ENCODE peak calls at places on chromosome 3, in nine cellular contexts. One of them, this sample, is unnamed.

GRCh38 chr3:141308588-141309218 is 59.6 kb upstream of the ZBTB38 start:
- DNase-seq in suprapubic skin: no peak
- DNase-seq in fibroblast of pulmonary artery: peak
- DNase-seq in hepatocyte: peak
- DNase-seq in left lung: peak
- DNase-seq in heart right ventricle: peak
- DNase-seq in stomach: peak
- DNase-seq in body of pancreas: peak
- DNase-seq in kidney epithelial cell: no peak
- DNase-seq in this sample: peak

GRCh38 chr3:155853214-155854146 is 747 bp downstream of the SLC33A1 start:
- DNase-seq in heart right ventricle: peak
- DNase-seq in body of pancreas: no peak
- DNase-seq in fibroblast of pulmonary artery: peak
- DNase-seq in stomach: peak
- DNase-seq in suprapubic skin: peak
- DNase-seq in left lung: peak
- DNase-seq in hepatocyte: peak
- DNase-seq in kidney epithelial cell: no peak
- DNase-seq in this sample: peak

GRCh38 chr3:185733980-185734724 is 90.7 kb downstream of the IGF2BP2 start:
- DNase-seq in stomach: peak
- DNase-seq in body of pancreas: peak
- DNase-seq in hepatocyte: peak
- DNase-seq in left lung: no peak
- DNase-seq in kidney epithelial cell: peak
- DNase-seq in heart right ventricle: no peak
- DNase-seq in fibroblast of pulmonary artery: peak
- DNase-seq in suprapubic skin: no peak
- DNase-seq in this sample: peak

GRCh38 chr3:62433396-62433795 is 60.0 kb upstream of the FEZF2 start:
- DNase-seq in fibroblast of pulmonary artery: no peak
- DNase-seq in stomach: no peak
- DNase-seq in body of pancreas: no peak
- DNase-seq in hepatocyte: no peak
- DNase-seq in suprapubic skin: no peak
- DNase-seq in left lung: no peak
- DNase-seq in kidney epithelial cell: no peak
- DNase-seq in heart right ventricle: no peak
- DNase-seq in this sample: peak

GRCh38 chr3:43316783-43317460 is 30.6 kb downstream of the SNRK start:
- DNase-seq in suprapubic skin: no peak
- DNase-seq in body of pancreas: no peak
- DNase-seq in kidney epithelial cell: peak
- DNase-seq in hepatocyte: no peak
- DNase-seq in stomach: no peak
- DNase-seq in fibroblast of pulmonary artery: no peak
- DNase-seq in heart right ventricle: no peak
- DNase-seq in left lung: no peak
- DNase-seq in this sample: no peak

GRCh38 chr3:155884292-155884691 is 13.8 kb downstream of the GMPS start:
- DNase-seq in suprapubic skin: no peak
- DNase-seq in stomach: no peak
- DNase-seq in heart right ventricle: no peak
- DNase-seq in hepatocyte: no peak
- DNase-seq in left lung: no peak
- DNase-seq in fibroblast of pulmonary artery: no peak
- DNase-seq in kidney epithelial cell: no peak
- DNase-seq in body of pancreas: no peak
- DNase-seq in this sample: no peak

GRCh38 chr3:140160553-140160952 is 225.6 kb downstream of the CLSTN2 start:
- DNase-seq in suprapubic skin: no peak
- DNase-seq in body of pancreas: no peak
- DNase-seq in kidney epithelial cell: no peak
- DNase-seq in heart right ventricle: no peak
- DNase-seq in fibroblast of pulmonary artery: no peak
- DNase-seq in stomach: no peak
- DNase-seq in hepatocyte: no peak
- DNase-seq in left lung: no peak
- DNase-seq in this sample: no peak

GRCh38 chr3:25973111-25973510 is 183.2 kb downstream of the OXSM start:
- DNase-seq in left lung: no peak
- DNase-seq in body of pancreas: no peak
- DNase-seq in hepatocyte: no peak
- DNase-seq in kidney epithelial cell: no peak
- DNase-seq in fibroblast of pulmonary artery: no peak
- DNase-seq in stomach: no peak
- DNase-seq in suprapubic skin: no peak
- DNase-seq in heart right ventricle: no peak
- DNase-seq in this sample: no peak

DNA sequence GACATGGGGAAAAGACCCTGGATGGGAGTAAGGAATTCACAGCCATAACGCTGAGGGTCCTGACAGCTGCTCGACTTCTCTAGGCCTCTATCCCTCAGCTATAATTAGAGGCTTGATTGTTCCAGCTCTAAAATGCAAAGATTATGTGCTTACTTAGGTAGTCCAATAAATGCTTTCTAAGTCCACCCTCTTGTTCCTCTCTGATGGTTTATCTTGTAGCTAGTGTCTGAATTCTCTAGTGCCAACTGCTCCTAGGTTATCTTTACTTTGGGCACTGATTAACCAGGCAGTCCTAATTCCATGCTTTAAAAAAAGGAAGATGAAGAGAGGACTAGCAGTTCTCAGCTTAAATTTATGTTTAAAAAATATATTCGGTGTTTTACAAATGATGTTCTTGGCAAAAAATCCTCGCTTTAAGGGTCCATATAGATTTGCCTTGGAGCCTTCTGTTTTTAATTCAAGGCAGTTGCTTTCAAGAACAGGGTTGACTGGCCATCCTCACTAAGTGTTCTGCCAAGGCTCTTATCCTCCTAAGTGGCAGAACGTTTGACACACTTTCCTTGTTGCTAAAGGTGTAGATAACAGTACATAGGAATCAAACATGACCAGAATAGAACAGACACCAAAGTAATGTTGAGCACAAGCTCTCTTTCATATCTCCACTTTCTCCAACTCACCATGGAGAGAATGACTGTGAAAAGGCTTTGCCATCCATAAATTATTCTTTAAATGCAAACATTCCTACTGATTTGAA is 60.6 kb downstream of the THRB start:
- DNase-seq in hepatocyte: no peak
- DNase-seq in stomach: no peak
- DNase-seq in suprapubic skin: no peak
- DNase-seq in fibroblast of pulmonary artery: no peak
- DNase-seq in left lung: no peak
- DNase-seq in body of pancreas: no peak
- DNase-seq in heart right ventricle: no peak
- DNase-seq in kidney epithelial cell: no peak
- DNase-seq in this sample: no peak
- H3K4me3 ChIP-seq in hepatocyte: no peak
- H3K4me3 ChIP-seq in stomach: no peak
- H3K4me3 ChIP-seq in suprapubic skin: no peak
- H3K4me3 ChIP-seq in fibroblast of pulmonary artery: no peak
- H3K4me3 ChIP-seq in left lung: no peak
- H3K4me3 ChIP-seq in body of pancreas: no peak
- H3K4me3 ChIP-seq in heart right ventricle: no peak
- H3K4me3 ChIP-seq in kidney epithelial cell: no peak
- H3K4me3 ChIP-seq in this sample: no peak

GRCh38 chr3:143352850-143353550 is 233.4 kb downstream of the CHST2 start:
- DNase-seq in body of pancreas: no peak
- DNase-seq in hepatocyte: no peak
- DNase-seq in heart right ventricle: no peak
- DNase-seq in left lung: no peak
- DNase-seq in stomach: no peak
- DNase-seq in kidney epithelial cell: no peak
- DNase-seq in suprapubic skin: no peak
- DNase-seq in fibroblast of pulmonary artery: no peak
- DNase-seq in this sample: no peak

GRCh38 chr3:143349455-143349854 is 229.9 kb downstream of the CHST2 start:
- DNase-seq in body of pancreas: no peak
- DNase-seq in heart right ventricle: no peak
- DNase-seq in hepatocyte: no peak
- DNase-seq in fibroblast of pulmonary artery: no peak
- DNase-seq in stomach: no peak
- DNase-seq in kidney epithelial cell: no peak
- DNase-seq in suprapubic skin: no peak
- DNase-seq in left lung: no peak
- DNase-seq in this sample: no peak

GRCh38 chr3:143344516-143345165 is 225.1 kb downstream of the CHST2 start:
- DNase-seq in body of pancreas: no peak
- DNase-seq in hepatocyte: no peak
- DNase-seq in heart right ventricle: no peak
- DNase-seq in stomach: no peak
- DNase-seq in kidney epithelial cell: no peak
- DNase-seq in suprapubic skin: no peak
- DNase-seq in fibroblast of pulmonary artery: no peak
- DNase-seq in left lung: no peak
- DNase-seq in this sample: no peak

GRCh38 chr3:143352031-143352623 is 232.6 kb downstream of the CHST2 start:
- DNase-seq in hepatocyte: no peak
- DNase-seq in body of pancreas: no peak
- DNase-seq in suprapubic skin: no peak
- DNase-seq in fibroblast of pulmonary artery: no peak
- DNase-seq in left lung: peak
- DNase-seq in kidney epithelial cell: no peak
- DNase-seq in heart right ventricle: no peak
- DNase-seq in stomach: no peak
- DNase-seq in this sample: no peak

DNA sequence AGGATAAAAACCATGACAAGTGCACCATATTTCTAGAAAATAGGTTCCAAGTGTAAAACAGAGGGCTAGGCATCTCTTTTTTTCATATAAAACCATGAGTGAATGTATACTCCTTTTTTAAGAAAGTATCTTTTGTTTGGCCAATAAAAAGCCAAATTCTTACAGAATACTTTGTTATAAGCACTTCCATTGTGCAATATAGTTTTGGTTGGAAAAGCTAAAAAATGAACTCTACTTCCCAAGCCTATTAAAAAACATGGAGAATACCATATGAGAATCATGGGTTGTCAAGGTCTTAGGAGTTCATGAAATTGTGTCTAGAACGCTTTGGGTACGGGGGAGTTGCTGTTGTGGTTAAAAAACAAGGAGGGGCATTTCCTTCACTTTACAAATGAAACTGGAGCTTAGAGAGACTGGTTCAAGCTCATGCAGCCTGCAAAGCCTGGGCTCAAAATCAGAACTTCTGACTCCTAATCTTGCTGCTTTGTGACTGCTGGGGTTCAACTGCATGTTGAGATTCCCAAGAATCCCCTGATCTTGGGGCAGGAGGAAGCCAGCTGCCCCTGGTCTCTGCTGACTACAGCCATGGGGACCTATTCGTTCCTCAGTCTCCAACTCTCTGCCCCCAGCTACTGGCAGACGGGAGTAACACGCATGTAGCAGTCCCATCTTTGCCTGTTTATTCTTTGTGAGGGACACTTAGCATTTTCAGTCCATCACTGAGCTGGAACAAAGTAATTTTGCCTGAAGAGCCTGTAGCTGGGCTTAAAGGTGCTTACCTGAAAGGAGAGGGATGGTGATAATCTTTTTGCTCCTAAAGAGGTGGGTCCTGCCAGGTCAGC is 229.1 kb downstream of the CHST2 start:
- DNase-seq in hepatocyte: no peak
- DNase-seq in suprapubic skin: no peak
- DNase-seq in heart right ventricle: no peak
- DNase-seq in kidney epithelial cell: no peak
- DNase-seq in body of pancreas: no peak
- DNase-seq in fibroblast of pulmonary artery: no peak
- DNase-seq in left lung: peak
- DNase-seq in stomach: no peak
- DNase-seq in this sample: peak
- TF ChIP-seq CTCF in hepatocyte: no peak
- TF ChIP-seq CTCF in suprapubic skin: no peak
- TF ChIP-seq CTCF in heart right ventricle: no peak
- TF ChIP-seq CTCF in kidney epithelial cell: peak
- TF ChIP-seq CTCF in body of pancreas: no peak
- TF ChIP-seq CTCF in fibroblast of pulmonary artery: peak
- TF ChIP-seq CTCF in left lung: no peak
- TF ChIP-seq CTCF in stomach: no peak
- TF ChIP-seq CTCF in this sample: peak

GRCh38 chr3:130896101-130896500 is 2.2 kb downstream of the ATP2C1 start:
- DNase-seq in body of pancreas: no peak
- DNase-seq in left lung: no peak
- DNase-seq in suprapubic skin: no peak
- DNase-seq in hepatocyte: no peak
- DNase-seq in stomach: no peak
- DNase-seq in fibroblast of pulmonary artery: no peak
- DNase-seq in kidney epithelial cell: no peak
- DNase-seq in heart right ventricle: no peak
- DNase-seq in this sample: no peak

GRCh38 chr3:130893240-130894129 is at the start of gene ATP2C1:
- DNase-seq in fibroblast of pulmonary artery: peak
- DNase-seq in heart right ventricle: peak
- DNase-seq in hepatocyte: peak
- DNase-seq in suprapubic skin: peak
- DNase-seq in stomach: peak
- DNase-seq in body of pancreas: peak
- DNase-seq in left lung: peak
- DNase-seq in kidney epithelial cell: peak
- DNase-seq in this sample: peak

GRCh38 chr3:130895690-130896089 is 1.8 kb downstream of the ATP2C1 start:
- DNase-seq in suprapubic skin: no peak
- DNase-seq in fibroblast of pulmonary artery: no peak
- DNase-seq in heart right ventricle: no peak
- DNase-seq in left lung: no peak
- DNase-seq in hepatocyte: no peak
- DNase-seq in stomach: no peak
- DNase-seq in kidney epithelial cell: no peak
- DNase-seq in body of pancreas: no peak
- DNase-seq in this sample: no peak

GRCh38 chr3:130894130-130894872 is 417 bp downstream of the ATP2C1 start:
- DNase-seq in left lung: peak
- DNase-seq in hepatocyte: peak
- DNase-seq in fibroblast of pulmonary artery: peak
- DNase-seq in body of pancreas: peak
- DNase-seq in kidney epithelial cell: no peak
- DNase-seq in stomach: peak
- DNase-seq in suprapubic skin: no peak
- DNase-seq in heart right ventricle: peak
- DNase-seq in this sample: peak

DNA sequence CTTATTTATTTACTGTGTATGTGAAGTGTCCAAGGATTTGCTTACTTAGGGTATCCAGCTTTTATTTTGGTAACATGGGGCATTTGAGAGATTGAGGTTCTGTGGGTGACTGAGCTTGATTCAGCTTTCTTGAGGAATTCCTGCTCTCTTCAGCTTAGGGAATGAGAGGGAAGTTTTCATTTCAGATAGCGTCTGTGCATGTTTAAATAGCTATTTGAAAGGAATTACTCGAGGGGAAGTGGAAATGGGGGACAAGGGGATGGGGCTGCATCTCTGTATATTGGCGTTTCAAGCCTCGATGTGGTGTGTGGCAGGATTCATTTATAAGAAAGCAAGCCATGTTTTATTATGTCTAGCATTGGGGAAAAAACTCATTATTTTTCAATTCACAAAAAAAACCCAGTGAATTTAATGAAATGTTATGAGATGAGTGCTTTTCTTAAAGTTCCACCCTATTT is 1.0 kb downstream of the ATP2C1 start:
- DNase-seq in suprapubic skin: no peak
- DNase-seq in stomach: no peak
- DNase-seq in body of pancreas: no peak
- DNase-seq in left lung: no peak
- DNase-seq in heart right ventricle: no peak
- DNase-seq in hepatocyte: peak
- DNase-seq in fibroblast of pulmonary artery: no peak
- DNase-seq in kidney epithelial cell: no peak
- DNase-seq in this sample: no peak
- H3K4me3 ChIP-seq in suprapubic skin: peak
- H3K4me3 ChIP-seq in stomach: peak
- H3K4me3 ChIP-seq in body of pancreas: peak
- H3K4me3 ChIP-seq in left lung: peak
- H3K4me3 ChIP-seq in heart right ventricle: peak
- H3K4me3 ChIP-seq in hepatocyte: peak
- H3K4me3 ChIP-seq in fibroblast of pulmonary artery: peak
- H3K4me3 ChIP-seq in kidney epithelial cell: peak
- H3K4me3 ChIP-seq in this sample: peak

GRCh38 chr3:72977060-72977459 is 19.6 kb upstream of the PPP4R2 start:
- DNase-seq in hepatocyte: no peak
- DNase-seq in kidney epithelial cell: no peak
- DNase-seq in suprapubic skin: no peak
- DNase-seq in left lung: no peak
- DNase-seq in stomach: no peak
- DNase-seq in heart right ventricle: no peak
- DNase-seq in fibroblast of pulmonary artery: peak
- DNase-seq in body of pancreas: no peak
- DNase-seq in this sample: no peak
- TF ChIP-seq CTCF in hepatocyte: no peak
- TF ChIP-seq CTCF in kidney epithelial cell: no peak
- TF ChIP-seq CTCF in suprapubic skin: no peak
- TF ChIP-seq CTCF in left lung: peak
- TF ChIP-seq CTCF in stomach: no peak
- TF ChIP-seq CTCF in heart right ventricle: no peak
- TF ChIP-seq CTCF in fibroblast of pulmonary artery: no peak
- TF ChIP-seq CTCF in body of pancreas: no peak
- TF ChIP-seq CTCF in this sample: peak